ENCODE peak calls at places on chromosomes 1 and 21, in ten cellular contexts. D is neuronal stem cell, T is heart right ventricle, C is esophagus muscularis mucosa, N is neural progenitor cell, B is left lung, L is ovary, H is DND-41, A is PC-3, P is adrenal gland. K is an unnamed sample. For H3K4me1 and H3K27me3, the result is how much of the 10 kb centered on the place peaks cover.

GRCh38 chr1:116990612-116991151 is 10.9 kb upstream of the CD101 start:
- DNase-seq in H (no peak), A (no peak), D (no peak), L (no peak), C (no peak), N (no peak), B (peak), P (peak), T (peak), K (peak)

GRCh38 chr1:156823210-156823790 is 6.7 kb upstream of the SH2D2A start:
- DNase-seq in A (peak), H (no peak), B (no peak), N (no peak), T (no peak), L (no peak), D (no peak), C (no peak), P (no peak), K (peak)

GRCh38 chr1:91637539-91637994 is 136.9 kb downstream of the CDC7 start:
- DNase-seq in T (peak), P (peak), L (no peak), A (no peak), B (no peak), C (peak), H (no peak), D (no peak), N (no peak), K (no peak)

GRCh38 chr1:67573481-67573880 is 111.5 kb upstream of the GADD45A start:
- DNase-seq in T (no peak), P (no peak), D (no peak), A (no peak), B (no peak), L (no peak), H (no peak), N (no peak), C (no peak), K (no peak)

GRCh38 chr1:111733183-111733995 is 5.8 kb downstream of the INKA2 start:
- DNase-seq in D (no peak), A (no peak), C (no peak), H (no peak), T (peak), B (peak), N (no peak), L (peak), P (peak), K (peak)

GRCh38 chr21:46038871-46039397 is 57.4 kb downstream of the COL6A1 start:
- DNase-seq in A (no peak), H (no peak), C (peak), P (peak), D (no peak), N (no peak), T (peak), B (no peak), L (peak), K (peak)

GRCh38 chr1:231885209-231885854 is 258.7 kb downstream of the DISC1 start:
- DNase-seq in H (no peak), C (no peak), N (no peak), L (no peak), P (no peak), T (no peak), A (peak), D (no peak), B (no peak), K (no peak)

GRCh38 chr1:243944429-243945160 is 94.6 kb upstream of the AKT3 start:
- DNase-seq in D (no peak), A (no peak), L (no peak), B (no peak), N (peak), T (no peak), H (no peak), P (no peak), C (peak), K (no peak)

GRCh38 chr21:30710499-30710898 is 8.1 kb downstream of the KRTAP21-3 start:
- DNase-seq in D (no peak), C (no peak), L (no peak), T (no peak), H (no peak), P (no peak), B (no peak), A (no peak), N (no peak), K (no peak)

GRCh38 chr21:33205476-33205875 is 24.3 kb upstream of the IFNAR2 start:
- DNase-seq in N (no peak), L (no peak), D (no peak), T (no peak), H (peak), P (peak), B (no peak), C (peak), A (no peak), K (no peak)

GRCh38 chr21:16588433-16588860 is 858.7 kb downstream of the USP25 start:
- DNase-seq in C (no peak), B (peak), H (no peak), D (peak), N (peak), A (peak), T (peak), L (peak), P (peak), K (peak)

GRCh38 chr1:26696645-26697440 is 1.0 kb downstream of the ARID1A start:
- DNase-seq in B (peak), T (peak), D (no peak), L (peak), C (no peak), A (no peak), P (peak), N (peak), H (peak), K (peak)

GRCh38 chr1:52399629-52400028 is 4.6 kb downstream of the ORC1 start:
- DNase-seq in L (no peak), T (no peak), A (no peak), D (no peak), H (no peak), C (no peak), B (no peak), N (no peak), P (no peak), K (no peak)

GRCh38 chr21:26850116-26850643 is 5.0 kb upstream of the ADAMTS1 start:
- DNase-seq in C (no peak), P (no peak), A (peak), N (peak), D (peak), L (no peak), T (no peak), H (no peak), B (no peak), K (no peak)

GRCh38 chr1:230972855-230973271 is 5.8 kb downstream of the TTC13 start:
- DNase-seq in D (no peak), A (peak), N (no peak), C (no peak), L (no peak), P (no peak), T (no peak), B (no peak), H (peak), K (no peak)

GRCh38 chr1:170445096-170445495 is 86.9 kb upstream of the GORAB start:
- DNase-seq in T (no peak), A (peak), N (no peak), L (no peak), D (no peak), H (no peak), P (no peak), B (no peak), C (no peak), K (no peak)

GRCh38 chr1:222539951-222540597 is 7.8 kb downstream of the HHIPL2 start:
- DNase-seq in C (peak), L (no peak), D (no peak), N (no peak), P (no peak), A (no peak), T (no peak), B (no peak), H (no peak), K (no peak)

GRCh38 chr1:109312978-109313775 is 6.4 kb upstream of the MYBPHL start:
- DNase-seq in P (peak), A (no peak), B (no peak), T (no peak), D (no peak), C (no peak), N (no peak), H (no peak), L (no peak), K (no peak)

GRCh38 chr1:227945891-227946623 is 1.7 kb downstream of the WNT9A start:
- DNase-seq in H (no peak), N (no peak), L (peak), C (no peak), B (peak), P (peak), A (peak), T (peak), D (no peak), K (peak)

GRCh38 chr1:43978551-43979260 is at the start of gene B4GALT2:
- DNase-seq in D (no peak), B (no peak), H (peak), T (no peak), C (no peak), N (peak), P (no peak), A (peak), L (peak), K (peak)

GRCh38 chr1:4394366-4394765 is 260.0 kb upstream of the AJAP1 start:
- DNase-seq in D (no peak), L (no peak), B (no peak), A (no peak), N (no peak), H (no peak), P (no peak), C (no peak), T (no peak), K (no peak)

GRCh38 chr21:44428281-44428942 is 26.9 kb upstream of the LRRC3 start:
- DNase-seq in P (no peak), D (no peak), C (no peak), H (no peak), L (no peak), N (no peak), A (peak), T (no peak), B (peak), K (no peak)

GRCh38 chr1:224673161-224673560 is 57.0 kb downstream of the CNIH3 start:
- DNase-seq in C (no peak), D (no peak), L (no peak), H (no peak), T (no peak), P (no peak), N (no peak), A (no peak), B (no peak), K (no peak)

GRCh38 chr1:12153181-12153785 is 13.5 kb upstream of the TNFRSF1B start:
- DNase-seq in C (no peak), P (peak), N (no peak), L (no peak), T (peak), H (no peak), B (peak), D (no peak), A (peak), K (peak)

GRCh38 chr1:8006037-8006963 is 19.8 kb downstream of the ERRFI1 start:
- DNase-seq in C (no peak), L (no peak), H (no peak), D (no peak), N (no peak), T (no peak), A (peak), P (no peak), B (no peak), K (no peak)

GRCh38 chr1:89974701-89975470 is 20.0 kb upstream of the ZNF326 start:
- DNase-seq in L (peak), D (no peak), C (no peak), B (no peak), H (no peak), T (no peak), N (no peak), P (peak), A (no peak), K (no peak)

GRCh38 chr1:197304626-197305200 is 36.7 kb downstream of the CRB1 start:
- DNase-seq in H (no peak), T (no peak), N (no peak), C (no peak), P (no peak), B (no peak), A (no peak), D (no peak), L (no peak), K (no peak)

GRCh38 chr1:111704776-111705175 is 34.4 kb downstream of the INKA2 start:
- DNase-seq in C (no peak), N (no peak), D (no peak), H (no peak), B (no peak), T (no peak), L (no peak), A (peak), P (no peak), K (no peak)

GRCh38 chr21:21163904-21164303 is 165.7 kb downstream of the NCAM2 start:
- DNase-seq in D (peak), N (peak), T (peak), H (peak), C (no peak), P (peak), A (peak), B (peak), L (peak), K (peak)

GRCh38 chr1:182428043-182428442 is 21.9 kb upstream of the RGSL1 start:
- DNase-seq in P (no peak), L (no peak), N (no peak), D (no peak), C (no peak), T (no peak), H (no peak), A (no peak), B (no peak), K (no peak)
- H3K27ac ChIP-seq in P (no peak), L (no peak), N (no peak), D (no peak), C (no peak), T (no peak), H (no peak), A (no peak), B (no peak), K (no peak)

DNA sequence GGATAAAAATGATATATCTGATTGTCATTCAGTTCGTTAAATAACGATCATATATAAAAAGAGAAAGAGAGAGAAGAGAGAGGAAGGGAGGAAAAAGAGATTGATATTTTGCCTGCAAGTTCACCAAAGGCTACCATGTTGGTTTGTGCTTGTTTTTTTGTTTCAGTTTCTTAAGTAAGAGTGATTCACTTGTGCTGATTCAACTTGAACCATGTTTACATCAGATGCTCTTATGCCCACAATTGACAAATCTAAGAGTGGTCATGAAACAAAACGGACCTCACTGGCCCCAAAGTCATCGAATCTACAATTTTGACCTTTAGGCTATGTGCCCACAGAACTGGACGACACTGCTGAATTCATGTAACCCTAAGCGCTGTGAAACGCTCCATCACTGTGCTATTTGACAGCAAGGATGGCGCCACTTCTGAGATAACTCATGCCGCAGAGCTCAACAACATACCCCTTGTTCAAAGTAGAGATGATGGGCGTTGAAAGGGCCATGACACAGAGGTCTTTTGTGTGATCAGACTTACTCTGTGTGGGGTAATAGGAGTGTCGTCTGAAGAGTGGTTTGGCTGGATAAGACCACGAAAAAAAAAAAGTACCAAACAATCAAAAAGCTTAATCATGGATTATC is 481.4 kb downstream of the SETD4 start:
- DNase-seq in D (no peak), H (no peak), B (no peak), C (no peak), P (no peak), L (no peak), N (no peak), T (no peak), A (no peak), K (no peak)
- H3K4me1 ChIP-seq in D (under half), H (under half), B (under half), C (under half), P (under half), L (under half), N (under half), T (under half), A (under half), K (under half)

GRCh38 chr1:110618668-110619067 is 12.5 kb upstream of the KCNA2 start:
- DNase-seq in D (no peak), A (no peak), C (no peak), B (no peak), P (peak), H (no peak), N (no peak), L (no peak), T (no peak), K (no peak)

GRCh38 chr1:110620686-110621085 is 14.5 kb upstream of the KCNA2 start:
- DNase-seq in B (no peak), N (no peak), H (no peak), D (no peak), L (no peak), P (no peak), T (no peak), A (no peak), C (no peak), K (no peak)

GRCh38 chr1:110617589-110617988 is 11.4 kb upstream of the KCNA2 start:
- DNase-seq in C (no peak), B (no peak), H (no peak), D (no peak), A (no peak), T (no peak), P (peak), N (no peak), L (no peak), K (no peak)

GRCh38 chr1:110619412-110620249 is 13.5 kb upstream of the KCNA2 start:
- DNase-seq in D (peak), C (no peak), H (peak), N (peak), P (peak), A (peak), L (peak), T (peak), B (peak), K (peak)

GRCh38 chr1:110620250-110620615 is 14.1 kb upstream of the KCNA2 start:
- DNase-seq in A (no peak), T (no peak), P (no peak), H (peak), B (no peak), N (no peak), D (no peak), L (no peak), C (no peak), K (no peak)
- H3K27me3 ChIP-seq in A (half or more), T (under half), P (under half), H (under half), B (under half), N (half or more), D (under half), L (under half), C (half or more), K (under half)

GRCh38 chr21:34545079-34545884 is 33.3 kb upstream of the KCNE1 start:
- DNase-seq in L (no peak), N (peak), B (peak), D (no peak), P (peak), T (no peak), A (peak), C (no peak), H (no peak), K (no peak)

GRCh38 chr21:34544032-34544496 is 32.1 kb upstream of the KCNE1 start:
- DNase-seq in N (peak), D (no peak), H (peak), A (peak), T (peak), C (no peak), L (peak), B (no peak), P (peak), K (no peak)

GRCh38 chr21:34546556-34546955 is 34.5 kb upstream of the KCNE1 start:
- DNase-seq in A (no peak), P (no peak), T (no peak), L (no peak), B (no peak), H (no peak), N (no peak), C (no peak), D (no peak), K (no peak)

GRCh38 chr21:34537838-34538237 is 25.8 kb upstream of the KCNE1 start:
- DNase-seq in A (no peak), N (no peak), L (no peak), T (no peak), P (no peak), H (no peak), D (no peak), B (no peak), C (no peak), K (no peak)

DNA sequence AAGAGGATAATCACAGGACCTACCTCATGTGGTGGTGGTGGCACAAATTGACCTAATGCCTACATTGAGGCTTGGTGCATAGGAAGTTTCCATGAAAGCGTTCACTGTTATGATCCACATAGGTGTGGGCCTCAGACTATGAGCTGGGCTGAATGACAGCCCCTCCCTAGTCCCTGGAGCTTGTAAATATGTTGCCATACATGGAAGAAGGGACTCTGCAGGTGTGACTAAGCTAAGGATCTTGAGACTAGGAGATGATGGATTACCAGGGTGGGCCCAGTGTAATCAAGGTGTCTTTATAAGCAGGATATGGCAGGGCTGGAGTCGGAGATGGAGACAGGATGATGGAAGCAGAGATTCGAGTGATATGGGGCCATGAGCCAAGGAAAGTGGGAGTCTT is 31.0 kb upstream of the KCNE1 start:
- DNase-seq in T (no peak), C (no peak), B (no peak), L (no peak), P (no peak), A (no peak), D (no peak), N (no peak), H (no peak), K (no peak)
- H3K27ac ChIP-seq in T (no peak), C (no peak), B (no peak), L (no peak), P (no peak), A (no peak), D (no peak), N (no peak), H (no peak), K (no peak)

GRCh38 chr1:94922756-94923465 is 4.0 kb downstream of the CNN3 start:
- DNase-seq in H (no peak), A (no peak), N (peak), P (no peak), L (no peak), T (no peak), C (no peak), D (no peak), B (no peak), K (no peak)

GRCh38 chr1:94919241-94920030 is 7.5 kb downstream of the CNN3 start:
- DNase-seq in L (no peak), B (no peak), T (no peak), A (no peak), H (no peak), C (no peak), N (no peak), D (no peak), P (no peak), K (no peak)

GRCh38 chr1:94917251-94917650 is 9.7 kb downstream of the CNN3 start:
- DNase-seq in B (no peak), L (no peak), C (no peak), A (no peak), P (no peak), N (no peak), D (no peak), H (no peak), T (no peak), K (no peak)

GRCh38 chr1:94921977-94922376 is 4.9 kb downstream of the CNN3 start:
- DNase-seq in H (no peak), P (no peak), T (no peak), D (no peak), N (no peak), C (no peak), L (no peak), B (no peak), A (no peak), K (no peak)

DNA sequence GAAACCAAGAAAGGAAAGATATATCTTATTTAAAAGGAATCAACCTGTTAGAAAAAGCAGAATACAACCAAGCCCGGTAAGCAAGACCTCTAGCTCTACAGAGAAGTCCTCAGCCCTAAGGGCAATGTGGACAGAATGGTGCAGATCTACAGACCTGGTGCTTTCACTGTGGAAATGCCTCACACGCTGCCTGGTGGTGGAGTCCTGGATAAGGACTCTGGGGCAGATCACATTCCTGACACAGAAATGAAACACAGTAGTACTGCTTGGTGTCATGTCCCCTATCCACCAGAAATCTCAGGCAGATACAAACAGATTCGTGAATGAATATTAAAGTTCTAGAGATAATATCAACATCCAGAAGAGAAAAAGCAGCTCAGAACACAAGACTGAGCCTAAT is 6.8 kb downstream of the CNN3 start:
- DNase-seq in H (no peak), A (no peak), N (no peak), D (no peak), L (no peak), B (no peak), C (no peak), P (no peak), T (no peak), K (no peak)
- H3K4me1 ChIP-seq in H (under half), A (under half), N (half or more), D (under half), L (under half), B (half or more), C (half or more), P (half or more), T (half or more), K (under half)